ENCODE peak calls at places on chromosomes 11 and 22, in four cellular contexts. W is IMR-90; P is CD4-positive, CD25-positive, alpha-beta regulatory T cell; E is SJSA1. B is an unnamed sample. For H3K9me3, the result is how much of the 10 kb centered on the place peaks cover.

GRCh38 chr11:73402834-73403185 is 26.6 kb downstream of the RELT start:
- DNase-seq in W (no peak), P (peak), E (no peak), B (no peak)

GRCh38 chr11:116984589-116984988 is 113.6 kb downstream of the SIK3 start:
- DNase-seq in W (peak), P (no peak), E (peak), B (no peak)

GRCh38 chr11:64290894-64291745 is at the start of gene KCNK4:
- DNase-seq in P (no peak), E (no peak), W (no peak), B (no peak)

GRCh38 chr11:133115099-133115498 is 417.2 kb downstream of the OPCML start:
- DNase-seq in W (no peak), P (no peak), E (no peak), B (no peak)

GRCh38 chr11:71309181-71309580 is 56.8 kb upstream of the SHANK2 start:
- DNase-seq in W (no peak), P (no peak), E (no peak), B (no peak)

GRCh38 chr11:46112961-46113617 is 8.2 kb downstream of the PHF21A start:
- DNase-seq in W (peak), P (peak), E (peak), B (no peak)

GRCh38 chr11:87180743-87181142 is 143.0 kb downstream of the TMEM135 start:
- DNase-seq in W (peak), E (no peak), P (no peak), B (no peak)

GRCh38 chr11:27039873-27040272 is 742 bp upstream of the BBOX1 start:
- DNase-seq in P (no peak), E (no peak), W (no peak), B (no peak)

GRCh38 chr11:123159146-123159857 is 35.7 kb downstream of the CLMP start:
- DNase-seq in P (peak), E (no peak), W (peak), B (peak)

GRCh38 chr11:124222407-124222806 is 18.5 kb upstream of the OR8G1 start:
- DNase-seq in W (no peak), P (no peak), E (no peak), B (no peak)

GRCh38 chr11:118609380-118610219 is 2.2 kb downstream of the PHLDB1 start:
- DNase-seq in P (peak), W (peak), E (no peak), B (no peak)

GRCh38 chr22:28670153-28670552 is 9.5 kb downstream of the TTC28 start:
- DNase-seq in E (no peak), W (no peak), P (no peak), B (no peak)

GRCh38 chr11:106415510-106415909 is 338.0 kb downstream of the AASDHPPT start:
- DNase-seq in P (no peak), W (no peak), E (no peak), B (no peak)

GRCh38 chr11:18243783-18244362 is 4.6 kb downstream of the SAA2 start:
- DNase-seq in E (peak), P (peak), W (peak), B (no peak)

GRCh38 chr11:86175585-86175984 is 69.0 kb upstream of the EED start:
- DNase-seq in W (no peak), E (no peak), P (no peak), B (no peak)

GRCh38 chr11:74462009-74462408 is 5.3 kb downstream of the KCNE3 start:
- DNase-seq in E (no peak), P (no peak), W (no peak), B (peak)

GRCh38 chr11:14022251-14022650 is 59.7 kb downstream of the SPON1 start:
- DNase-seq in W (peak), P (no peak), E (no peak), B (no peak)

GRCh38 chr22:30513462-30513861 is 8.0 kb upstream of the SEC14L4 start:
- DNase-seq in E (no peak), P (no peak), W (no peak), B (no peak)

GRCh38 chr22:17807571-17808410 is 33.5 kb upstream of the BID start:
- DNase-seq in P (no peak), W (peak), E (no peak), B (peak)

GRCh38 chr22:44133901-44134511 is 46.7 kb upstream of the PARVG start:
- DNase-seq in W (no peak), E (peak), P (no peak), B (peak)

GRCh38 chr11:34890812-34891211 is 25.4 kb downstream of the APIP start:
- DNase-seq in P (peak), W (peak), E (peak), B (no peak)

GRCh38 chr11:82775736-82776346 is 42.2 kb upstream of the FAM181B start:
- DNase-seq in E (peak), P (peak), W (peak), B (no peak)

GRCh38 chr11:62456630-62457029 is 37.8 kb downstream of the SCGB1A1 start:
- DNase-seq in P (no peak), W (no peak), E (no peak), B (no peak)

GRCh38 chr11:117095301-117096139 is 2.7 kb downstream of the SIK3 start:
- DNase-seq in W (peak), E (peak), P (no peak), B (no peak)

GRCh38 chr22:43343262-43343988 is at the start of gene SCUBE1:
- DNase-seq in W (no peak), E (no peak), P (peak), B (peak)

GRCh38 chr11:63869171-63869591 is 30.3 kb downstream of the MARK2 start:
- DNase-seq in E (no peak), P (no peak), W (no peak), B (no peak)

GRCh38 chr11:73221996-73222395 is 3.9 kb downstream of the P2RY2 start:
- DNase-seq in W (no peak), P (no peak), E (no peak), B (peak)

GRCh38 chr11:3893311-3893710 is 37.8 kb downstream of the STIM1 start:
- DNase-seq in P (no peak), W (no peak), E (no peak), B (no peak)

GRCh38 chr11:65204646-65205601 is 23.2 kb downstream of the CAPN1 start:
- DNase-seq in W (peak), E (peak), P (peak), B (no peak)

GRCh38 chr11:32312206-32312817 is 123.0 kb downstream of the WT1 start:
- DNase-seq in P (no peak), E (no peak), W (peak), B (no peak)

GRCh38 chr11:69640995-69641581 is at the start of gene CCND1:
- DNase-seq in E (peak), W (peak), P (peak), B (peak)

GRCh38 chr11:109000531-109000930 is 335.7 kb downstream of the DDX10 start:
- DNase-seq in P (no peak), E (no peak), W (no peak), B (no peak)

GRCh38 chr11:8717876-8718753 is 35.5 kb downstream of the RPL27A start:
- DNase-seq in W (peak), P (no peak), E (peak), B (no peak)

GRCh38 chr11:131668867-131669780 is 298.7 kb downstream of the NTM start:
- DNase-seq in W (peak), E (peak), P (peak), B (peak)

GRCh38 chr11:33732176-33732575 is 4.0 kb downstream of the CD59 start:
- DNase-seq in E (no peak), P (no peak), W (no peak), B (no peak)
- H3K9me3 ChIP-seq in E (under half), P (under half), W (under half), B (under half)

GRCh38 chr22:48637231-48637630 is 1190.4 kb downstream of the BRD1 start:
- DNase-seq in E (no peak), P (no peak), W (no peak), B (no peak)
- H3K9me3 ChIP-seq in E (under half), P (under half), W (under half), B (under half)

GRCh38 chr22:46260038-46260437 is 3.1 kb downstream of the PKDREJ start:
- DNase-seq in P (no peak), E (no peak), W (no peak), B (no peak)

GRCh38 chr22:46259374-46259773 is 3.8 kb downstream of the PKDREJ start:
- DNase-seq in P (no peak), W (no peak), E (no peak), B (no peak)

GRCh38 chr22:46267431-46268279 is at the start of gene TTC38:
- DNase-seq in E (peak), P (peak), W (peak), B (peak)

GRCh38 chr22:46263208-46263575 is at the start of gene PKDREJ:
- DNase-seq in P (no peak), E (no peak), W (no peak), B (no peak)

DNA sequence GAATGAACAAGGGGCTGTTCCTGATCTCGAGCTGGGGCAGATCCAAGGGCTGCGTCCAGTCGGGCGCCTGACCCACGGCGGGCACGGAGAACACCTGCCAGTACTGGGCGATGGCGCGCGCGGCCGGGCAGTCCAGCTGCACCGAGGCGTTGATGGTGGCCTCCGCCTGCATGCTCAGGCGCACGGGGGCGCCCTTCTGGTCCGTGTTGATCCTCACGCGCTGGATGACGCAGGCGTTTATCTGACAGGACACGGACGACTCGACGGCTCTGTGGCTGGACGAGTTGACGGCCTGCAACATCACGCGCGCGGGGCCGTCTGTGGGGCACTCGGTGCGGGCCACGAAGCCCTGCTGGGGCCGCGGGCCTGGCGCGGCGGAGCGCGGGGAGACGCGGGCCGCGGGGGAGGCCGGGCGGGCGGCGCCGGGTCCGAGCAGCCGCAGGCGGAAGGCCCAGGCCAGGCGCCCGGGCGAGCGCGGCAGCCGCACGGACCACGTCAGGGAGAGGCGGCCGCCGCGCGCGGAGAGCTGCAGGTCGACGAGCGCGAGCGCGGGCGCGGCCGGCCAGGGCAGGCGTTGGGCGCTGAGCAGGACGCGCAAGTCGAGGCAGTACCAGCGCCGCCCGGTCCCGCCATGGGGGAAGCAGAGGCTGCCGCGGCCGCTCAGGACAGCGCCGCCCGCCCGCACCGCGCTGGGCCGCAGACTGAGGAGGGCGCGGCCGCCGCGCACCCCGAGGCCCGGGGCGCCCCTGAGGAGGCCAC is 515 bp downstream of the PKDREJ start:
- DNase-seq in E (no peak), W (peak), P (peak), B (peak)
- H3K9me3 ChIP-seq in E (under half), W (under half), P (under half), B (under half)

GRCh38 chr22:47304191-47304831 is 541.9 kb downstream of the TBC1D22A start:
- DNase-seq in E (no peak), W (no peak), P (no peak), B (no peak)

GRCh38 chr22:47299879-47300697 is 537.6 kb downstream of the TBC1D22A start:
- DNase-seq in P (no peak), W (no peak), E (no peak), B (no peak)

GRCh38 chr22:47300698-47301405 is 538.4 kb downstream of the TBC1D22A start:
- DNase-seq in P (no peak), W (no peak), E (no peak), B (no peak)

GRCh38 chr22:47303161-47303890 is 540.9 kb downstream of the TBC1D22A start:
- DNase-seq in E (no peak), P (no peak), W (no peak), B (no peak)

GRCh38 chr22:47301820-47302475 is 539.5 kb downstream of the TBC1D22A start:
- DNase-seq in E (no peak), W (no peak), P (no peak), B (no peak)
- H3K9me3 ChIP-seq in E (under half), W (under half), P (under half), B (under half)